ENCODE peak calls at places on chromosomes 1 and 21, in eight cellular contexts. A is kidney tubule cell; B is nucleus accumbens; W is brain microvascular endothelial cell; E is mucosa of descending colon; V is posterior vena cava; Y is CD4-positive, CD25-positive, alpha-beta regulatory T cell; O is heart right ventricle. S is an unnamed sample.

GRCh38 chr1:77405186-77405585 is 123.4 kb downstream of the AK5 start:
- DNase-seq in O (no peak), V (no peak), E (no peak), Y (no peak), W (no peak), A (no peak), B (no peak), S (no peak)

GRCh38 chr1:6819641-6820040 is 34.4 kb downstream of the CAMTA1 start:
- DNase-seq in W (no peak), O (no peak), A (peak), Y (no peak), E (no peak), B (no peak), V (no peak), S (peak)

GRCh38 chr1:185843297-185843869 is 109.2 kb downstream of the HMCN1 start:
- DNase-seq in B (no peak), V (no peak), W (no peak), O (no peak), Y (no peak), A (no peak), E (no peak), S (no peak)

GRCh38 chr1:76426606-76427005 is 352.1 kb downstream of the ST6GALNAC3 start:
- DNase-seq in V (no peak), E (no peak), W (peak), A (no peak), Y (no peak), B (no peak), O (no peak), S (peak)

GRCh38 chr1:189211742-189212141 is 1265.9 kb downstream of the BRINP3 start:
- DNase-seq in E (no peak), V (no peak), B (no peak), Y (no peak), O (no peak), A (peak), W (no peak), S (peak)

GRCh38 chr1:117758444-117759316 is 152.8 kb downstream of the TENT5C start:
- DNase-seq in Y (peak), V (peak), O (peak), E (peak), B (no peak), W (peak), A (peak), S (peak)

GRCh38 chr1:243229526-243229925 is 25.6 kb downstream of the CEP170 start:
- DNase-seq in B (no peak), Y (no peak), O (no peak), V (no peak), A (no peak), W (no peak), E (no peak), S (no peak)

GRCh38 chr1:5708266-5708978 is 283.8 kb downstream of the NPHP4 start:
- DNase-seq in E (no peak), A (no peak), B (no peak), V (no peak), O (no peak), W (no peak), Y (no peak), S (no peak)

GRCh38 chr1:201171063-201172036 is 17.1 kb upstream of the TMEM9 start:
- DNase-seq in W (peak), A (peak), Y (peak), O (peak), V (peak), E (peak), B (no peak), S (peak)

GRCh38 chr21:22474403-22474802 is 1476.2 kb downstream of the NCAM2 start:
- DNase-seq in E (no peak), B (no peak), V (no peak), W (no peak), O (no peak), A (no peak), Y (no peak), S (no peak)

GRCh38 chr1:151875419-151876097 is 22.0 kb upstream of the THEM5 start:
- DNase-seq in W (no peak), A (no peak), V (no peak), O (no peak), Y (no peak), E (no peak), B (no peak), S (no peak)

GRCh38 chr1:208119225-208119606 is 125.0 kb downstream of the PLXNA2 start:
- DNase-seq in E (no peak), V (no peak), Y (no peak), O (no peak), A (no peak), B (no peak), W (no peak), S (no peak)

GRCh38 chr1:201038537-201038936 is 15.0 kb upstream of the KIF21B start:
- DNase-seq in E (no peak), B (no peak), W (no peak), O (no peak), Y (no peak), V (no peak), A (no peak), S (no peak)

GRCh38 chr1:212450331-212450881 is 17.7 kb downstream of the NENF start:
- DNase-seq in E (no peak), W (no peak), B (peak), A (peak), V (no peak), O (peak), Y (no peak), S (peak)

GRCh38 chr1:2251786-2252185 is 23.7 kb downstream of the SKI start:
- DNase-seq in A (no peak), V (no peak), Y (no peak), B (no peak), E (no peak), O (peak), W (no peak), S (no peak)

S was measured in foreskin fibroblast.